ENCODE peak calls at places on chromosomes 3 and 15, in ten cellular contexts. One of them, this sample, is unnamed.

GRCh38 chr3:78967061-78967460 is 800.7 kb downstream of the ROBO1 start:
- DNase-seq in Panc1: no peak
- DNase-seq in lung: no peak
- DNase-seq in heart left ventricle: no peak
- DNase-seq in H9: no peak
- DNase-seq in left ventricle myocardium inferior: no peak
- DNase-seq in naive thymus-derived CD4-positive, alpha-beta T cell: no peak
- DNase-seq in IMR-90: peak; percentile 12
- DNase-seq in trophoblast cell: no peak
- DNase-seq in tibial artery: no peak
- DNase-seq in this sample: no peak

GRCh38 chr3:53252105-53252946 is 3.5 kb downstream of the TKT start:
- DNase-seq in Panc1: no peak
- DNase-seq in lung: peak; percentile 75
- DNase-seq in heart left ventricle: no peak
- DNase-seq in H9: no peak
- DNase-seq in left ventricle myocardium inferior: no peak
- DNase-seq in naive thymus-derived CD4-positive, alpha-beta T cell: no peak
- DNase-seq in IMR-90: no peak
- DNase-seq in trophoblast cell: no peak
- DNase-seq in tibial artery: no peak
- DNase-seq in this sample: no peak

GRCh38 chr3:134974621-134975020 is 179.6 kb downstream of the EPHB1 start:
- DNase-seq in Panc1: no peak
- DNase-seq in lung: no peak
- DNase-seq in heart left ventricle: no peak
- DNase-seq in H9: no peak
- DNase-seq in left ventricle myocardium inferior: no peak
- DNase-seq in naive thymus-derived CD4-positive, alpha-beta T cell: no peak
- DNase-seq in IMR-90: no peak
- DNase-seq in trophoblast cell: no peak
- DNase-seq in tibial artery: no peak
- DNase-seq in this sample: no peak

GRCh38 chr3:58375209-58375608 is 42.5 kb downstream of the PXK start:
- DNase-seq in Panc1: no peak
- DNase-seq in lung: no peak
- DNase-seq in heart left ventricle: no peak
- DNase-seq in H9: no peak
- DNase-seq in left ventricle myocardium inferior: no peak
- DNase-seq in naive thymus-derived CD4-positive, alpha-beta T cell: no peak
- DNase-seq in IMR-90: no peak
- DNase-seq in trophoblast cell: no peak
- DNase-seq in tibial artery: no peak
- DNase-seq in this sample: no peak

GRCh38 chr15:99658000-99658399 is 75.2 kb downstream of the LYSMD4 start:
- DNase-seq in Panc1: no peak
- DNase-seq in lung: no peak
- DNase-seq in heart left ventricle: no peak
- DNase-seq in H9: no peak
- DNase-seq in left ventricle myocardium inferior: no peak
- DNase-seq in naive thymus-derived CD4-positive, alpha-beta T cell: no peak
- DNase-seq in IMR-90: no peak
- DNase-seq in trophoblast cell: no peak
- DNase-seq in tibial artery: no peak
- DNase-seq in this sample: no peak

GRCh38 chr3:138908815-138909214 is 38.1 kb downstream of the FOXL2 start:
- DNase-seq in Panc1: no peak
- DNase-seq in lung: no peak
- DNase-seq in heart left ventricle: no peak
- DNase-seq in H9: no peak
- DNase-seq in left ventricle myocardium inferior: no peak
- DNase-seq in naive thymus-derived CD4-positive, alpha-beta T cell: no peak
- DNase-seq in IMR-90: no peak
- DNase-seq in trophoblast cell: no peak
- DNase-seq in tibial artery: no peak
- DNase-seq in this sample: no peak

GRCh38 chr3:173584834-173585831 is 187.6 kb downstream of the NLGN1 start:
- DNase-seq in Panc1: no peak
- DNase-seq in lung: no peak
- DNase-seq in heart left ventricle: peak; percentile 31
- DNase-seq in H9: peak; percentile 71
- DNase-seq in left ventricle myocardium inferior: peak; percentile 25
- DNase-seq in naive thymus-derived CD4-positive, alpha-beta T cell: no peak
- DNase-seq in IMR-90: peak; percentile 57
- DNase-seq in trophoblast cell: peak; percentile 2
- DNase-seq in tibial artery: peak; percentile 71
- DNase-seq in this sample: peak; percentile 87

GRCh38 chr3:161549251-161549650 is 52.6 kb downstream of the OTOL1 start:
- DNase-seq in Panc1: no peak
- DNase-seq in lung: no peak
- DNase-seq in heart left ventricle: no peak
- DNase-seq in H9: no peak
- DNase-seq in left ventricle myocardium inferior: no peak
- DNase-seq in naive thymus-derived CD4-positive, alpha-beta T cell: no peak
- DNase-seq in IMR-90: no peak
- DNase-seq in trophoblast cell: no peak
- DNase-seq in tibial artery: no peak
- DNase-seq in this sample: no peak

GRCh38 chr3:73393005-73393404 is 231.7 kb downstream of the PDZRN3 start:
- DNase-seq in Panc1: no peak
- DNase-seq in lung: no peak
- DNase-seq in heart left ventricle: no peak
- DNase-seq in H9: no peak
- DNase-seq in left ventricle myocardium inferior: no peak
- DNase-seq in naive thymus-derived CD4-positive, alpha-beta T cell: no peak
- DNase-seq in IMR-90: no peak
- DNase-seq in trophoblast cell: no peak
- DNase-seq in tibial artery: no peak
- DNase-seq in this sample: no peak

GRCh38 chr3:152729906-152730305 is 105.0 kb upstream of the P2RY1 start:
- DNase-seq in Panc1: no peak
- DNase-seq in lung: no peak
- DNase-seq in heart left ventricle: no peak
- DNase-seq in H9: no peak
- DNase-seq in left ventricle myocardium inferior: no peak
- DNase-seq in naive thymus-derived CD4-positive, alpha-beta T cell: no peak
- DNase-seq in IMR-90: no peak
- DNase-seq in trophoblast cell: no peak
- DNase-seq in tibial artery: no peak
- DNase-seq in this sample: no peak

GRCh38 chr3:146165370-146165769 is 4.4 kb upstream of the PLOD2 start:
- DNase-seq in Panc1: no peak
- DNase-seq in lung: no peak
- DNase-seq in heart left ventricle: no peak
- DNase-seq in H9: no peak
- DNase-seq in left ventricle myocardium inferior: no peak
- DNase-seq in naive thymus-derived CD4-positive, alpha-beta T cell: no peak
- DNase-seq in IMR-90: peak; percentile 85
- DNase-seq in trophoblast cell: peak; percentile 50
- DNase-seq in tibial artery: no peak
- DNase-seq in this sample: peak; percentile 74
- H3K4me1 ChIP-seq in Panc1: peaks cover 51% of the 10 kb centered on the region
- H3K4me1 ChIP-seq in lung: peaks cover 8% of the 10 kb centered on the region
- H3K4me1 ChIP-seq in heart left ventricle: peaks cover 22% of the 10 kb centered on the region
- H3K4me1 ChIP-seq in H9: peaks cover 5% of the 10 kb centered on the region
- H3K4me1 ChIP-seq in left ventricle myocardium inferior: peaks cover 46% of the 10 kb centered on the region
- H3K4me1 ChIP-seq in naive thymus-derived CD4-positive, alpha-beta T cell: no peaks in the 10 kb centered on the region
- H3K4me1 ChIP-seq in IMR-90: peaks cover 18% of the 10 kb centered on the region
- H3K4me1 ChIP-seq in trophoblast cell: peaks cover 10% of the 10 kb centered on the region
- H3K4me1 ChIP-seq in tibial artery: peaks cover 34% of the 10 kb centered on the region
- H3K4me1 ChIP-seq in this sample: peaks cover 53% of the 10 kb centered on the region

DNA sequence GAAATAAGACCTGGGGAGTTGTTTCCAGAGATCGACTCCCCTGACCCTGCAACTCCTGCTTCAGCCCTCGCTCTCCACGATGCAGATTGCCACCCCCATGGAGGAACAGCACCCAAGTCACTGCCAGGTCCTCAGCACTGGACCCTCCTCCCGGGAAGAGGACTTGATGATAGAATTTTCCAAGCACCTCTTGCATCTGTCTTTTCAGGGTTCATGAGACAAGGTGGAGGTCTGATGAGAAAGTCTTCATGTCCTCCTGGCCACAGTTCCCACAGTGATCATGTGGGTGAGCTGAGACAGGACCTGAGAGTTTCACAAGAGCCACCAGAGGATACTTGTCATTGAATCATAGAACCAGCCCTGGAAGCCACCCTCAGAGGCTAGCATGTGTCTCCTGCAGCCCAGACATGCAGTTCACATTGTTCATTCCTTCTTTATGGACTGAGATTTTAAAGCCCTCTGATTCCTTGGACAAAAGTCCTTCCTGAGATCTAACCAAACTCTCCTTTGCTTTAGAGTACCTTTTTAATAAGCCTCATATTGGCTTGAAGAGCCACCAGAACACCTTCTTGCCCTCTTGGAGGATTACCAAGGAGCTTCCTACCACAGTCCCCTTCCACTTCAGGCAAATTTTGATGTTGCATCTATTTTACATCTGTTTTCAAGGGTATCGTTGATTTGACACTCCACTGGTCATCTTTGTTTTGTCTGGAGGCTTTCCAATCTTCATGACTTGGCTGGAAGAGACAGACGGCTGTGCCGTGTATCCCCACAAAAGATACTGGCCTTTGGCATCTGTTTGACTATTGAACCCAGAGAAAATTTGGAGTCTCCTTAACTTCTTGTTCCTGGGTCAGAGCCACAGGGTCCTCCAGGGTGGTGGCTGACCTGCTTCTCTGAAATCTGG is 224.8 kb upstream of the BHLHE40 start:
- DNase-seq in Panc1: no peak
- DNase-seq in lung: no peak
- DNase-seq in heart left ventricle: no peak
- DNase-seq in H9: no peak
- DNase-seq in left ventricle myocardium inferior: no peak
- DNase-seq in naive thymus-derived CD4-positive, alpha-beta T cell: no peak
- DNase-seq in IMR-90: no peak
- DNase-seq in trophoblast cell: no peak
- DNase-seq in tibial artery: no peak
- DNase-seq in this sample: no peak
- H3K4me1 ChIP-seq in Panc1: peaks cover 2% of the 10 kb centered on the region
- H3K4me1 ChIP-seq in lung: peaks cover 31% of the 10 kb centered on the region
- H3K4me1 ChIP-seq in heart left ventricle: peaks cover 40% of the 10 kb centered on the region
- H3K4me1 ChIP-seq in H9: peaks cover 2% of the 10 kb centered on the region
- H3K4me1 ChIP-seq in left ventricle myocardium inferior: peaks cover 56% of the 10 kb centered on the region
- H3K4me1 ChIP-seq in naive thymus-derived CD4-positive, alpha-beta T cell: no peaks in the 10 kb centered on the region
- H3K4me1 ChIP-seq in IMR-90: peaks cover 4% of the 10 kb centered on the region
- H3K4me1 ChIP-seq in trophoblast cell: peaks cover 15% of the 10 kb centered on the region
- H3K4me1 ChIP-seq in tibial artery: peaks cover 44% of the 10 kb centered on the region
- H3K4me1 ChIP-seq in this sample: peaks cover 15% of the 10 kb centered on the region

DNA sequence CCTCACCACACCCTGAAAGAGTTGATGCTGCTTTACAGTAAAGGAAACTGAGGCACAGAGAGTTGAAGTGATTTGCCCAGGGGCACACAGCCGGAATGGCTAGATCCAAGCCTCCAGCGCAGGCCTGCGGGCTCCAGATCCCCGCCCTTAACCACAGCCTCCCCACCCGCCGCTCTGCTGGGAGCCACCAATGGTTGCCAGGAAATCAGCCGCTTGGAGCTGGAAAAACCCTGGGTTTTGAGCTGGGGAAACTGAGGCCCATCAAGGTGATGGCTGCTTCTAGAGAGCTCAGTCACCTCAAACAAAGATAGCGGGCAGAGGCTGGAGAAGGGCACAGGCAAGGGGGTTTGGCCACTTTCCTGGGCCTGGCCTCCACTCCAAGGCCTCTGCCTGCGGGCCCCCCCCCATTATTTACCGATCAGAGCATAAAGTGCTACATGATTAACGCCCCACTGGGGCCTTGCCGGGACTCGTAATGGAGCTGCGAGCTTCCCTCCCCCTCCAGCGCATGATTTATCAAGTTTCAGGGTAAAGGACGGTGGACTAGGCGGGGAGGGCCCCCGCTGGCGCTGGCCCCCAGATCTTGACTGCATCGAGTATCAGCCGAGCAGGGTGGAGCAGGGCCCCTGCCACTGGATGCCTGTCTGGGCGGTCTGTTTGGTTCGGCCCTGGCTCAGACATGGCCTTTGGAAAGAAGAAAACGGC is 9.2 kb downstream of the PLXND1 start:
- DNase-seq in Panc1: no peak
- DNase-seq in lung: no peak
- DNase-seq in heart left ventricle: no peak
- DNase-seq in H9: no peak
- DNase-seq in left ventricle myocardium inferior: peak; percentile 54
- DNase-seq in naive thymus-derived CD4-positive, alpha-beta T cell: no peak
- DNase-seq in IMR-90: peak; percentile 36
- DNase-seq in trophoblast cell: no peak
- DNase-seq in tibial artery: peak; percentile 81
- DNase-seq in this sample: peak; percentile 33
- H3K4me1 ChIP-seq in Panc1: peaks cover 100% of the 10 kb centered on the region
- H3K4me1 ChIP-seq in lung: no peaks in the 10 kb centered on the region
- H3K4me1 ChIP-seq in heart left ventricle: peaks cover 99% of the 10 kb centered on the region
- H3K4me1 ChIP-seq in H9: peaks cover 5% of the 10 kb centered on the region
- H3K4me1 ChIP-seq in left ventricle myocardium inferior: peaks cover 98% of the 10 kb centered on the region
- H3K4me1 ChIP-seq in naive thymus-derived CD4-positive, alpha-beta T cell: peaks cover 20% of the 10 kb centered on the region
- H3K4me1 ChIP-seq in IMR-90: peaks cover 52% of the 10 kb centered on the region
- H3K4me1 ChIP-seq in trophoblast cell: peaks cover 66% of the 10 kb centered on the region
- H3K4me1 ChIP-seq in tibial artery: peaks cover 94% of the 10 kb centered on the region
- H3K4me1 ChIP-seq in this sample: peaks cover 97% of the 10 kb centered on the region

DNA sequence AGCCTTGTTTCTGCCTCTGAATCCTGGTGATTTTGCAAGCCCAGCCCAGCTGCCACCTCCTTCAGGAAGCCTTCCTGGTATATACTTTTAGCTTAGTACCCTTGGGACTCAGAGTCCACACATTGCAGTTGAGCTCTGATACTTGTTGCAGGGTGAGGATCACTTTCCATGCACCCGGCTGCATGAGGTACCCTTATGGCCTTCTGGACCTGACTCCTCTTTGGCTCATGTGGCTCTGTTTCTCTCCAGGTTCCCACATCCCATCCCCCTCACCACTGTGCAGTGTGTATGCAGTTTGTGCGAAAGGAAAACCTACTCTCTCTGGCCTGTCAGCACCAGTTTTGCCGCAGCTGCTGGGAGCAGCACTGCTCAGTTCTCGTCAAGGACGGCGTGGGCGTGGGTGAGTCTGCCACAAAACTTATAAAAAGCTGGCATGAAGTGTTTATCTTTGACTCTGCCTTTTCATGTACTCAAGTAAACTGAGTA is 23.1 kb upstream of the P4HTM start:
- DNase-seq in Panc1: no peak
- DNase-seq in lung: no peak
- DNase-seq in heart left ventricle: no peak
- DNase-seq in H9: no peak
- DNase-seq in left ventricle myocardium inferior: no peak
- DNase-seq in naive thymus-derived CD4-positive, alpha-beta T cell: no peak
- DNase-seq in IMR-90: no peak
- DNase-seq in trophoblast cell: no peak
- DNase-seq in tibial artery: peak; percentile 28
- DNase-seq in this sample: no peak
- H3K4me1 ChIP-seq in Panc1: no peaks in the 10 kb centered on the region
- H3K4me1 ChIP-seq in lung: no peaks in the 10 kb centered on the region
- H3K4me1 ChIP-seq in heart left ventricle: no peaks in the 10 kb centered on the region
- H3K4me1 ChIP-seq in H9: peaks cover 8% of the 10 kb centered on the region
- H3K4me1 ChIP-seq in left ventricle myocardium inferior: peaks cover 3% of the 10 kb centered on the region
- H3K4me1 ChIP-seq in naive thymus-derived CD4-positive, alpha-beta T cell: no peaks in the 10 kb centered on the region
- H3K4me1 ChIP-seq in IMR-90: peaks cover 5% of the 10 kb centered on the region
- H3K4me1 ChIP-seq in trophoblast cell: no peaks in the 10 kb centered on the region
- H3K4me1 ChIP-seq in tibial artery: no peaks in the 10 kb centered on the region
- H3K4me1 ChIP-seq in this sample: no peaks in the 10 kb centered on the region

GRCh38 chr3:38124324-38125122 is 12.4 kb downstream of the ACAA1 start:
- DNase-seq in Panc1: no peak
- DNase-seq in lung: no peak
- DNase-seq in heart left ventricle: no peak
- DNase-seq in H9: no peak
- DNase-seq in left ventricle myocardium inferior: no peak
- DNase-seq in naive thymus-derived CD4-positive, alpha-beta T cell: no peak
- DNase-seq in IMR-90: no peak
- DNase-seq in trophoblast cell: no peak
- DNase-seq in tibial artery: no peak
- DNase-seq in this sample: no peak
- H3K4me1 ChIP-seq in Panc1: no peaks in the 10 kb centered on the region
- H3K4me1 ChIP-seq in lung: no peaks in the 10 kb centered on the region
- H3K4me1 ChIP-seq in heart left ventricle: peaks cover 18% of the 10 kb centered on the region
- H3K4me1 ChIP-seq in H9: no peaks in the 10 kb centered on the region
- H3K4me1 ChIP-seq in left ventricle myocardium inferior: peaks cover 25% of the 10 kb centered on the region
- H3K4me1 ChIP-seq in naive thymus-derived CD4-positive, alpha-beta T cell: no peaks in the 10 kb centered on the region
- H3K4me1 ChIP-seq in IMR-90: no peaks in the 10 kb centered on the region
- H3K4me1 ChIP-seq in trophoblast cell: no peaks in the 10 kb centered on the region
- H3K4me1 ChIP-seq in tibial artery: no peaks in the 10 kb centered on the region
- H3K4me1 ChIP-seq in this sample: peaks cover 2% of the 10 kb centered on the region

This sample was measured in adipocyte.